ENCODE peak calls at places on chromosomes 2 and 18, in nine cellular contexts. One of them, this sample, is unnamed.

GRCh38 chr18:21369146-21369545 is 127.1 kb downstream of the GREB1L start:
- DNase-seq in PC-3: no peak
- DNase-seq in MM.1S: no peak
- DNase-seq in Karpas-422: no peak
- DNase-seq in mammary epithelial cell: no peak
- DNase-seq in HepG2: peak; percentile 2
- DNase-seq in K562: no peak
- DNase-seq in fibroblast of lung: peak; percentile 11
- DNase-seq in astrocyte: no peak
- DNase-seq in this sample: no peak

GRCh38 chr2:58541511-58541910 is 300.4 kb upstream of the FANCL start:
- DNase-seq in K562: no peak
- DNase-seq in astrocyte: no peak
- DNase-seq in HepG2: no peak
- DNase-seq in mammary epithelial cell: no peak
- DNase-seq in PC-3: no peak
- DNase-seq in MM.1S: no peak
- DNase-seq in Karpas-422: no peak
- DNase-seq in fibroblast of lung: no peak
- DNase-seq in this sample: no peak

GRCh38 chr2:28089486-28089885 is 199.0 kb downstream of the BABAM2 start:
- DNase-seq in HepG2: no peak
- DNase-seq in mammary epithelial cell: no peak
- DNase-seq in astrocyte: no peak
- DNase-seq in Karpas-422: no peak
- DNase-seq in PC-3: peak; percentile 29
- DNase-seq in fibroblast of lung: no peak
- DNase-seq in MM.1S: no peak
- DNase-seq in K562: no peak
- DNase-seq in this sample: no peak

GRCh38 chr2:95353055-95353575 is 49.4 kb upstream of the FAHD2A start:
- DNase-seq in K562: no peak
- DNase-seq in PC-3: no peak
- DNase-seq in Karpas-422: no peak
- DNase-seq in MM.1S: no peak
- DNase-seq in fibroblast of lung: no peak
- DNase-seq in HepG2: no peak
- DNase-seq in astrocyte: no peak
- DNase-seq in mammary epithelial cell: no peak
- DNase-seq in this sample: no peak

GRCh38 chr18:44761812-44762211 is 81.1 kb downstream of the SETBP1 start:
- DNase-seq in PC-3: peak; percentile 23
- DNase-seq in Karpas-422: no peak
- DNase-seq in K562: no peak
- DNase-seq in astrocyte: no peak
- DNase-seq in MM.1S: no peak
- DNase-seq in HepG2: no peak
- DNase-seq in fibroblast of lung: no peak
- DNase-seq in mammary epithelial cell: no peak
- DNase-seq in this sample: peak; percentile 91

GRCh38 chr18:44123743-44124142 is 556.9 kb upstream of the SETBP1 start:
- DNase-seq in Karpas-422: no peak
- DNase-seq in K562: no peak
- DNase-seq in MM.1S: no peak
- DNase-seq in mammary epithelial cell: peak; percentile 75
- DNase-seq in astrocyte: peak; percentile 70
- DNase-seq in PC-3: peak; percentile 55
- DNase-seq in fibroblast of lung: peak; percentile 74
- DNase-seq in HepG2: no peak
- DNase-seq in this sample: no peak

GRCh38 chr18:22113144-22113813 is 56.1 kb upstream of the GATA6 start:
- DNase-seq in PC-3: no peak
- DNase-seq in K562: no peak
- DNase-seq in MM.1S: no peak
- DNase-seq in Karpas-422: no peak
- DNase-seq in HepG2: peak; percentile 21
- DNase-seq in astrocyte: no peak
- DNase-seq in fibroblast of lung: no peak
- DNase-seq in mammary epithelial cell: no peak
- DNase-seq in this sample: peak; percentile 43

GRCh38 chr2:129849559-129850160 is 129.8 kb upstream of the RAB6C start:
- DNase-seq in HepG2: peak; percentile 69
- DNase-seq in astrocyte: peak; percentile 44
- DNase-seq in K562: peak; percentile 42
- DNase-seq in mammary epithelial cell: peak; percentile 50
- DNase-seq in Karpas-422: peak; percentile 89
- DNase-seq in MM.1S: peak; percentile 75
- DNase-seq in fibroblast of lung: peak; percentile 58
- DNase-seq in PC-3: peak; percentile 83
- DNase-seq in this sample: peak; percentile 39

GRCh38 chr2:129930451-129930850 is 49.0 kb upstream of the RAB6C start:
- DNase-seq in astrocyte: no peak
- DNase-seq in MM.1S: no peak
- DNase-seq in K562: no peak
- DNase-seq in mammary epithelial cell: no peak
- DNase-seq in Karpas-422: no peak
- DNase-seq in HepG2: no peak
- DNase-seq in fibroblast of lung: no peak
- DNase-seq in PC-3: no peak
- DNase-seq in this sample: no peak

GRCh38 chr2:45700407-45701013 is 49.0 kb downstream of the PRKCE start:
- DNase-seq in MM.1S: no peak
- DNase-seq in PC-3: no peak
- DNase-seq in mammary epithelial cell: no peak
- DNase-seq in Karpas-422: no peak
- DNase-seq in K562: no peak
- DNase-seq in HepG2: no peak
- DNase-seq in fibroblast of lung: no peak
- DNase-seq in astrocyte: no peak
- DNase-seq in this sample: no peak

GRCh38 chr2:190270298-190270697 is 49.3 kb downstream of the HIBCH start:
- DNase-seq in mammary epithelial cell: no peak
- DNase-seq in K562: no peak
- DNase-seq in HepG2: peak; percentile 56
- DNase-seq in Karpas-422: no peak
- DNase-seq in fibroblast of lung: peak; percentile 67
- DNase-seq in PC-3: peak; percentile 82
- DNase-seq in astrocyte: peak; percentile 59
- DNase-seq in MM.1S: no peak
- DNase-seq in this sample: no peak

GRCh38 chr2:230668184-230668938 is 44.3 kb upstream of the CAB39 start:
- DNase-seq in MM.1S: peak; percentile 94
- DNase-seq in astrocyte: peak; percentile 48
- DNase-seq in PC-3: no peak
- DNase-seq in Karpas-422: peak; percentile 62
- DNase-seq in fibroblast of lung: peak; percentile 63
- DNase-seq in K562: no peak
- DNase-seq in HepG2: no peak
- DNase-seq in mammary epithelial cell: peak; percentile 40
- DNase-seq in this sample: peak; percentile 35

GRCh38 chr2:28513097-28513496 is 17.2 kb downstream of the PLB1 start:
- DNase-seq in Karpas-422: no peak
- DNase-seq in MM.1S: no peak
- DNase-seq in K562: no peak
- DNase-seq in astrocyte: no peak
- DNase-seq in mammary epithelial cell: no peak
- DNase-seq in fibroblast of lung: no peak
- DNase-seq in HepG2: no peak
- DNase-seq in PC-3: no peak
- DNase-seq in this sample: no peak

GRCh38 chr2:6480514-6480913 is 385.2 kb downstream of the CMPK2 start:
- DNase-seq in astrocyte: no peak
- DNase-seq in K562: no peak
- DNase-seq in fibroblast of lung: no peak
- DNase-seq in Karpas-422: no peak
- DNase-seq in mammary epithelial cell: no peak
- DNase-seq in PC-3: no peak
- DNase-seq in HepG2: no peak
- DNase-seq in MM.1S: no peak
- DNase-seq in this sample: no peak

DNA sequence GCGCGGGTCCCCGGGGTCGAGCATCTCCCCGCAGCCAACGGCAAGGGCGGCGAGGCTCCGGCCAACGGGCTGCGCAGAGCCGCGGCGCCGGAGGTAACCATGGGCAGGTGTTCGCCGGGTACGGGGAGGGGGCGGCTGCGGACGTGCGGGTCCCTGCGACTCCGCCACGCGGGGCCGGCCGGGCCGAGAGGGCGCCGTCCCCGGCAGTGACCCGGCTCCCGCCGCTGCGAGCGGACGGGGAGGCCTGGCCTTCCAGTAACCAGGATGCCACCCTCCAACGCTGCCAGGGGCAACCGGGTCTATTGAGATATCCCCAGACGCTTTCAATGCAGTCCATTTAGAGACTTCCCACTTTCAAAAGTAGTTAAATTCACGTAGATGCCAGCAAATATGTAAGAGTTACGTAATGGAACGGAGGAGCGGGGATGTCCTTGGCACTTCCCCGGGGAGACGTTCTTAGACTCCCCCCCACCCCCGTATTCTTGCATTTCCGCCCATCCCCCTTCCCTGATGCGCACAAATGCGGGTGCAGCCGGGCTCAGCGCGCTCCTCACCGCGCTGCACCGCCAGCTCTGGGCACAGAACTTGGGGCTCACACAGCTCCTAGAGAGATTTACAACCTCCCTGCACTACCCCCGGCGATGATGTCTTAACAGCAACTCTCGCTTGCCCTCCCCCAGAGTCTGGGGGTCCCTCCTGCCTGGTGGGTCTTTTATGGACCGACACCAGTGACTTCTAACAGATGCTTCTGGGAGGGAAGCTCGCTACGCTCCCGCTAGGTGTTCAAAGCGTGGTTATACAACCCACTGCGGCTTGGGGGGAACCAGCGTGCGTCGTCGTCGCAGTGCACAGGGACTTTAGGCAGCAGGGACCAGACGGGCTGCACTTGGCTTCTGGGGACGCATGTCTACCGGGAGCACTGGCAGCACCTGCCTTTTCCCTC is 657 bp downstream of the SGPP2 start:
- DNase-seq in mammary epithelial cell: no peak
- DNase-seq in astrocyte: no peak
- DNase-seq in PC-3: no peak
- DNase-seq in HepG2: no peak
- DNase-seq in K562: no peak
- DNase-seq in MM.1S: peak; percentile 14
- DNase-seq in Karpas-422: no peak
- DNase-seq in fibroblast of lung: no peak
- DNase-seq in this sample: no peak
- H3K27ac ChIP-seq in mammary epithelial cell: no peak overlapping the region
- H3K27ac ChIP-seq in astrocyte: no peak overlapping the region
- H3K27ac ChIP-seq in PC-3: no peak overlapping the region
- H3K27ac ChIP-seq in HepG2: no peak overlapping the region
- H3K27ac ChIP-seq in K562: no peak overlapping the region
- H3K27ac ChIP-seq in MM.1S: no peak overlapping the region
- H3K27ac ChIP-seq in Karpas-422: no peak overlapping the region
- H3K27ac ChIP-seq in fibroblast of lung: no peak overlapping the region
- H3K27ac ChIP-seq in this sample: no peak overlapping the region

GRCh38 chr2:96831679-96832078 is 12.1 kb downstream of the ANKRD23 start:
- DNase-seq in K562: no peak
- DNase-seq in astrocyte: no peak
- DNase-seq in fibroblast of lung: no peak
- DNase-seq in Karpas-422: no peak
- DNase-seq in mammary epithelial cell: no peak
- DNase-seq in MM.1S: no peak
- DNase-seq in PC-3: no peak
- DNase-seq in HepG2: no peak
- DNase-seq in this sample: peak; percentile 27

GRCh38 chr2:96830064-96830562 is 13.7 kb downstream of the ANKRD23 start:
- DNase-seq in MM.1S: no peak
- DNase-seq in PC-3: no peak
- DNase-seq in astrocyte: no peak
- DNase-seq in mammary epithelial cell: no peak
- DNase-seq in fibroblast of lung: no peak
- DNase-seq in HepG2: no peak
- DNase-seq in Karpas-422: no peak
- DNase-seq in K562: no peak
- DNase-seq in this sample: no peak

GRCh38 chr2:96835830-96836229 is 8.0 kb downstream of the ANKRD23 start:
- DNase-seq in mammary epithelial cell: no peak
- DNase-seq in PC-3: no peak
- DNase-seq in K562: no peak
- DNase-seq in fibroblast of lung: no peak
- DNase-seq in MM.1S: no peak
- DNase-seq in HepG2: no peak
- DNase-seq in Karpas-422: no peak
- DNase-seq in astrocyte: no peak
- DNase-seq in this sample: no peak

GRCh38 chr2:96832751-96833507 is 10.9 kb downstream of the ANKRD23 start:
- DNase-seq in MM.1S: no peak
- DNase-seq in mammary epithelial cell: no peak
- DNase-seq in astrocyte: peak; percentile 20
- DNase-seq in HepG2: no peak
- DNase-seq in Karpas-422: no peak
- DNase-seq in fibroblast of lung: peak; percentile 42
- DNase-seq in PC-3: peak; percentile 52
- DNase-seq in K562: no peak
- DNase-seq in this sample: peak; percentile 90

DNA sequence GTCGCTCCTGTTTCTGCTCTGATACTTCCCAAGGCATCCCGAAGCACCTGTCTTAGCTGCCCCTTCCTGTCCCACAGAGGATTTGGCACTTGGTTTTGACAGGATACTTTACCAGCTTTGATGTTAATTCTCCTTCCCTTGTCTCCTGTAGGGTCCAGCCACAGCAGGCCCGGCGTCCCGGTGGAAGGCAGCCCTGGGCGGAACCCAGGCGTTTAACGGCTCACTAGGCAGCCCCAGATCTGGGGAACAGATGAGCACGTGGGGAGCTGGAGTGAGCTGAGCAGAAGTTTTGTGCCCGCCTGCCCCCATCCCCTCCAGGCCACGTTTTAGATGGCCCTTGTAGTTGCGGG is 11.4 kb downstream of the ANKRD23 start:
- DNase-seq in Karpas-422: no peak
- DNase-seq in fibroblast of lung: no peak
- DNase-seq in astrocyte: no peak
- DNase-seq in HepG2: no peak
- DNase-seq in mammary epithelial cell: no peak
- DNase-seq in PC-3: no peak
- DNase-seq in K562: no peak
- DNase-seq in MM.1S: no peak
- DNase-seq in this sample: no peak
- H3K4me3 ChIP-seq in Karpas-422: no peak overlapping the region
- H3K4me3 ChIP-seq in fibroblast of lung: no peak overlapping the region
- H3K4me3 ChIP-seq in astrocyte: no peak overlapping the region
- H3K4me3 ChIP-seq in HepG2: no peak overlapping the region
- H3K4me3 ChIP-seq in mammary epithelial cell: no peak overlapping the region
- H3K4me3 ChIP-seq in PC-3: no peak overlapping the region
- H3K4me3 ChIP-seq in K562: no peak overlapping the region
- H3K4me3 ChIP-seq in MM.1S: no peak overlapping the region
- H3K4me3 ChIP-seq in this sample: no peak overlapping the region

GRCh38 chr2:214808481-214808931 is 977 bp downstream of the BARD1 start:
- DNase-seq in PC-3: peak; percentile 9
- DNase-seq in mammary epithelial cell: peak; percentile 8
- DNase-seq in fibroblast of lung: no peak
- DNase-seq in astrocyte: no peak
- DNase-seq in MM.1S: no peak
- DNase-seq in Karpas-422: peak; percentile 54
- DNase-seq in K562: no peak
- DNase-seq in HepG2: no peak
- DNase-seq in this sample: no peak
- H2AFZ ChIP-seq in PC-3: peak overlapping the region; percentile 99
- H2AFZ ChIP-seq in mammary epithelial cell: peak overlapping the region; percentile 90
- H2AFZ ChIP-seq in fibroblast of lung: peak overlapping the region; percentile 57
- H2AFZ ChIP-seq in astrocyte: peak overlapping the region; percentile 99
- H2AFZ ChIP-seq in MM.1S: peak overlapping the region; percentile 83
- H2AFZ ChIP-seq in Karpas-422: peak overlapping the region; percentile 67
- H2AFZ ChIP-seq in K562: peak overlapping the region; percentile 88
- H2AFZ ChIP-seq in HepG2: peak overlapping the region; percentile 46
- H2AFZ ChIP-seq in this sample: peak overlapping the region; percentile 99

GRCh38 chr2:240213476-240214391 is 73.3 kb upstream of the OTOS start:
- DNase-seq in mammary epithelial cell: no peak
- DNase-seq in Karpas-422: no peak
- DNase-seq in astrocyte: no peak
- DNase-seq in HepG2: no peak
- DNase-seq in K562: no peak
- DNase-seq in fibroblast of lung: no peak
- DNase-seq in PC-3: no peak
- DNase-seq in MM.1S: no peak
- DNase-seq in this sample: no peak
- H3K27ac ChIP-seq in mammary epithelial cell: no peak overlapping the region
- H3K27ac ChIP-seq in Karpas-422: no peak overlapping the region
- H3K27ac ChIP-seq in astrocyte: no peak overlapping the region
- H3K27ac ChIP-seq in HepG2: no peak overlapping the region
- H3K27ac ChIP-seq in K562: no peak overlapping the region
- H3K27ac ChIP-seq in fibroblast of lung: no peak overlapping the region
- H3K27ac ChIP-seq in PC-3: no peak overlapping the region
- H3K27ac ChIP-seq in MM.1S: no peak overlapping the region
- H3K27ac ChIP-seq in this sample: no peak overlapping the region